ENCODE peak calls at places on chromosome 15, in seven cellular contexts. W, Y, L, H, F, V and O are unnamed samples.

GRCh38 chr15:92365079-92365478 is 28.6 kb upstream of the ST8SIA2 start:
- DNase-seq in W (no peak), Y (no peak), L (no peak), H (no peak), F (no peak), V (no peak), O (no peak)

GRCh38 chr15:72169921-72170611 is 27.5 kb downstream of the GRAMD2A start:
- DNase-seq in W (no peak), Y (no peak), L (no peak), H (no peak), F (no peak), V (no peak), O (no peak)

GRCh38 chr15:73624530-73624929 is 8.7 kb downstream of the NPTN start:
- DNase-seq in W (no peak), Y (no peak), L (no peak), H (no peak), F (no peak), V (no peak), O (no peak)

GRCh38 chr15:99438691-99439523 is 126.9 kb upstream of the MEF2A start:
- DNase-seq in W (no peak), Y (no peak), L (no peak), H (peak), F (no peak), V (no peak), O (peak)

GRCh38 chr15:68693071-68693470 is 114.3 kb downstream of the CORO2B start:
- DNase-seq in W (no peak), Y (no peak), L (no peak), H (peak), F (no peak), V (no peak), O (no peak)

GRCh38 chr15:69491051-69491505 is 38.5 kb downstream of the RPLP1 start:
- DNase-seq in W (no peak), Y (no peak), L (no peak), H (peak), F (no peak), V (no peak), O (no peak)

GRCh38 chr15:87268675-87269074 is 987.9 kb downstream of the NTRK3 start:
- DNase-seq in W (no peak), Y (no peak), L (no peak), H (no peak), F (no peak), V (no peak), O (no peak)

GRCh38 chr15:84112025-84112424 is 123.5 kb upstream of the GOLGA6L4 start:
- DNase-seq in W (no peak), Y (no peak), L (no peak), H (no peak), F (no peak), V (no peak), O (no peak)

GRCh38 chr15:29124581-29125381 is 144.8 kb downstream of the NSMCE3 start:
- DNase-seq in W (no peak), Y (no peak), L (no peak), H (peak), F (no peak), V (peak), O (no peak)

GRCh38 chr15:90889736-90890456 is 5.6 kb downstream of the FES start:
- DNase-seq in W (no peak), Y (no peak), L (no peak), H (no peak), F (no peak), V (no peak), O (no peak)

GRCh38 chr15:29410342-29410741 is 140.7 kb upstream of the NSMCE3 start:
- DNase-seq in W (no peak), Y (no peak), L (no peak), H (no peak), F (no peak), V (no peak), O (no peak)

GRCh38 chr15:92430067-92430435 is 36.4 kb downstream of the ST8SIA2 start:
- DNase-seq in W (no peak), Y (no peak), L (no peak), H (no peak), F (no peak), V (no peak), O (no peak)

GRCh38 chr15:28937271-28937670 is 51.5 kb downstream of the APBA2 start:
- DNase-seq in W (no peak), Y (no peak), L (no peak), H (no peak), F (no peak), V (no peak), O (no peak)

GRCh38 chr15:77538011-77538410 is 94.7 kb downstream of the LINGO1 start:
- DNase-seq in W (no peak), Y (no peak), L (peak), H (no peak), F (no peak), V (no peak), O (no peak)

GRCh38 chr15:33098082-33099058 is 96.1 kb downstream of the FMN1 start:
- DNase-seq in W (no peak), Y (no peak), L (no peak), H (no peak), F (no peak), V (peak), O (no peak)

GRCh38 chr15:89656116-89656815 is 999 bp upstream of the KIF7 start:
- DNase-seq in W (no peak), Y (no peak), L (no peak), H (no peak), F (no peak), V (no peak), O (no peak)

GRCh38 chr15:80317389-80318169 is 65.6 kb upstream of the CTXND1 start:
- DNase-seq in W (no peak), Y (no peak), L (no peak), H (no peak), F (no peak), V (peak), O (no peak)

GRCh38 chr15:65655026-65655425 is 33.3 kb downstream of the SLC24A1 start:
- DNase-seq in W (no peak), Y (no peak), L (no peak), H (no peak), F (no peak), V (no peak), O (no peak)

GRCh38 chr15:71275098-71275497 is 159.8 kb downstream of the THSD4 start:
- DNase-seq in W (no peak), Y (no peak), L (no peak), H (no peak), F (no peak), V (no peak), O (no peak)

GRCh38 chr15:81265944-81266775 is 57.8 kb downstream of the STARD5 start:
- DNase-seq in W (peak), Y (peak), L (peak), H (peak), F (peak), V (no peak), O (peak)

GRCh38 chr15:69561071-69561784 is 108.6 kb downstream of the RPLP1 start:
- DNase-seq in W (peak), Y (no peak), L (no peak), H (no peak), F (no peak), V (no peak), O (no peak)

GRCh38 chr15:33111051-33111451 is 83.5 kb downstream of the FMN1 start:
- DNase-seq in W (no peak), Y (no peak), L (no peak), H (no peak), F (no peak), V (no peak), O (no peak)

GRCh38 chr15:87219650-87220615 is 1036.6 kb downstream of the NTRK3 start:
- DNase-seq in W (no peak), Y (no peak), L (no peak), H (no peak), F (no peak), V (peak), O (no peak)

GRCh38 chr15:68328485-68328884 is 50.9 kb downstream of the FEM1B start:
- DNase-seq in W (no peak), Y (no peak), L (no peak), H (no peak), F (peak), V (no peak), O (no peak)

GRCh38 chr15:57340673-57341259 is 35.5 kb upstream of the CGNL1 start:
- DNase-seq in W (peak), Y (peak), L (peak), H (no peak), F (no peak), V (no peak), O (peak)

GRCh38 chr15:38215707-38216106 is 36.9 kb upstream of the SPRED1 start:
- DNase-seq in W (no peak), Y (no peak), L (no peak), H (no peak), F (no peak), V (no peak), O (no peak)